ENCODE peak calls at places on chromosomes 4 and X, in six cellular contexts. J is HepG2, V is GM12878, U is GM23248, G is IMR-90, H is Karpas-422. Y is an unnamed sample. For H3K9me3, the result is how much of the 10 kb centered on the place peaks cover.

GRCh38 chr4:40875507-40876150 is 125.9 kb downstream of the NSUN7 start:
- DNase-seq in U (no peak), V (no peak), J (no peak), G (no peak), H (no peak), Y (no peak)

GRCh38 chr4:183563874-183564273 is 59.0 kb downstream of the ING2 start:
- DNase-seq in J (no peak), U (peak), V (no peak), H (no peak), G (peak), Y (peak)

GRCh38 chr4:141900841-141901240 is 264.5 kb downstream of the IL15 start:
- DNase-seq in V (no peak), G (no peak), H (no peak), U (no peak), J (no peak), Y (no peak)

GRCh38 chr4:73919691-73920090 is 50.5 kb downstream of the CXCL1 start:
- DNase-seq in H (no peak), J (no peak), V (no peak), U (no peak), G (peak), Y (peak)

GRCh38 chr4:187077749-187078148 is 354.1 kb upstream of the FAT1 start:
- DNase-seq in V (no peak), U (no peak), G (no peak), H (no peak), J (no peak), Y (no peak)

GRCh38 chr4:9964884-9965283 is 56.4 kb downstream of the SLC2A9 start:
- DNase-seq in G (no peak), U (no peak), J (no peak), V (no peak), H (no peak), Y (no peak)

GRCh38 chr4:171981185-171981584 is 168.0 kb downstream of the GALNTL6 start:
- DNase-seq in J (no peak), V (no peak), U (no peak), G (no peak), H (no peak), Y (no peak)

GRCh38 chr4:61064636-61065035 is 135.5 kb upstream of the ADGRL3 start:
- DNase-seq in G (no peak), J (no peak), H (no peak), V (no peak), U (no peak), Y (no peak)

GRCh38 chrX:100946521-100946920 is 17.8 kb upstream of the XKRX start:
- DNase-seq in J (no peak), H (no peak), G (no peak), U (peak), V (no peak), Y (no peak)

GRCh38 chr4:5137927-5138326 is 86.6 kb downstream of the STK32B start:
- DNase-seq in G (peak), H (no peak), V (no peak), U (peak), J (no peak), Y (no peak)

GRCh38 chrX:153488231-153488914 is 6.4 kb upstream of the BGN start:
- DNase-seq in J (peak), U (peak), G (peak), V (no peak), H (no peak), Y (no peak)

GRCh38 chr4:42339935-42340406 is 57.3 kb upstream of the SHISA3 start:
- DNase-seq in J (no peak), V (no peak), G (peak), U (peak), H (no peak), Y (peak)

GRCh38 chr4:169279111-169279510 is 8.4 kb upstream of the SH3RF1 start:
- DNase-seq in J (no peak), G (peak), H (no peak), V (no peak), U (no peak), Y (no peak)

GRCh38 chr4:169282429-169283113 is 11.8 kb upstream of the SH3RF1 start:
- DNase-seq in V (no peak), U (peak), H (no peak), J (no peak), G (peak), Y (peak)

GRCh38 chr4:169278669-169279068 is 7.9 kb upstream of the SH3RF1 start:
- DNase-seq in H (no peak), G (no peak), V (no peak), J (no peak), U (no peak), Y (no peak)

GRCh38 chr4:169286562-169287301 is 16.0 kb upstream of the SH3RF1 start:
- DNase-seq in H (peak), J (no peak), U (peak), V (no peak), G (peak), Y (peak)

DNA sequence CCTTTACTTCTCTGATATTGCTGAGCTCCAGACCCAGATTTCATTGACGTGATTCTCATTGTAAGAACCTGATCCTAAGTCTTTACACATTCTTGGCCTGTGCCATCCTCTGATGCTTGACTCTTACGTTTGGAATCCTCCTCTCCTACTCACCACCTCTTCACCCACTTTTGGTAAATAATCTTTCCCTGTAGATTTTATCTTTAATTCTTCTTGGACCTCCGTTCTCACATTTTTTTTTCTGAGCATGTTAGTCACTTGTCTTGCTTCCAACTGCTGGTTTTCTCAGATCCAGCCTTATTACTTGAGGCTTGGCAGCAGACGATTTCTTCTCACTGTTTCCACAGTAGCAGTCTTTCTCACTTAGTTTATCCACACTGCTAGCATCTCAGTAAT is 12.4 kb upstream of the SH3RF1 start:
- DNase-seq in G (peak), H (no peak), J (no peak), V (no peak), U (peak), Y (peak)
- H2AFZ ChIP-seq in G (no peak), H (no peak), J (no peak), V (no peak), U (no peak), Y (peak)

GRCh38 chrX:81875800-81876199 is 673.9 kb downstream of the SH3BGRL start:
- DNase-seq in G (no peak), V (no peak), H (no peak), U (no peak), J (no peak), Y (no peak)
- H3K9me3 ChIP-seq in G (under half), V (under half), H (under half), U (under half), J (half or more), Y (under half)

GRCh38 chr4:144461906-144462305 is 184.1 kb upstream of the HHIP start:
- DNase-seq in H (no peak), U (no peak), J (no peak), V (no peak), G (no peak), Y (no peak)

GRCh38 chr4:144465546-144465945 is 180.4 kb upstream of the HHIP start:
- DNase-seq in V (no peak), J (no peak), H (no peak), G (no peak), U (no peak), Y (no peak)

GRCh38 chr4:144463896-144464295 is 182.1 kb upstream of the HHIP start:
- DNase-seq in U (no peak), V (no peak), G (no peak), J (no peak), H (no peak), Y (no peak)

DNA sequence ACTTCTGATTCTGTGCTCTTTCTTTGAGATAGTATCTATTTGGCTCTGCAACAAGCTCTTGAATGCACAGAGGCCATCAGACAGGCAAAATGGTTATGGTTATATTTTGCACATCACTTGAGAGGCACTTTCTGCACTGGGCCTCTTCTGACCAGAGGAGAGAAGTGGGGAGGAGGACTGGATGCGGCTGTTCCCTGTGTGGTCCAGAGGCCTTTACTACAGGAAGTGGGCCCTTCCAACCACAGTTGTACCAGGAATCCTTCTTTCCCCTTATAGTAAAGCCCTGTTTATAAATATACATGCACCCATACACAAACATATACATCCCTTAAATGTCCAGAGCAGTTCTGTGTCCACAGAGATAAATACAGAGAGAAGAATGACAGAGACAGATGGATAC is 182.7 kb upstream of the HHIP start:
- DNase-seq in V (no peak), G (no peak), U (no peak), J (no peak), H (no peak), Y (no peak)
- H2AFZ ChIP-seq in V (no peak), G (no peak), U (no peak), J (no peak), H (no peak), Y (no peak)

DNA sequence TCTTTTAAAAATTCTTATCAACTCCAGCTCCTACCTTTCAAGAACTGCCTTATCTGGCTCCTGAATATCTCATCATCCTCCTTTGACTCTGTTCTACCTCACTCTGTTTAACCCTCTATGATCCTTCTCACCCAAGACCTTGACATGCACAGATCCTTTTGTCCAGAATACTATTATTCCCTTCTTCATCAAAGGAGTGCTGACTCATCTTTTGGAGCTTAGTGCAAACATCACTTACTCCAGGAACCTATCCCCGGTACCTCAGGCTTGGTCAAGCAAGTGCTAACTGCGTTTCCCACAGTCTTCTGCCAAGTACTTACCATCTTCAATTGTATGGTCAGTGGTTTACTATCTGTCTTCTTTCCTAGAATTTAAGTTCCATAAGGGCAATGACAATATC is 96.0 kb downstream of the PAPSS1 start:
- DNase-seq in G (no peak), U (no peak), H (no peak), V (no peak), J (no peak), Y (no peak)
- H3K9me3 ChIP-seq in G (under half), U (under half), H (under half), V (under half), J (under half), Y (under half)